ENCODE peak calls at places on chromosome 13, in four cellular contexts. E is lower leg skin, F is mucosa of descending colon, V is fibroblast of mammary gland. I is an unnamed sample.

GRCh38 chr13:109778102-109778542 is 8.3 kb downstream of the IRS2 start:
- DNase-seq in E (no peak), F (no peak), V (peak; percentile 63), I (no peak)

GRCh38 chr13:112983042-112983305 is 14.0 kb downstream of the MCF2L start:
- DNase-seq in E (no peak), F (no peak), V (no peak), I (no peak)

GRCh38 chr13:66513728-66514127 is 716.4 kb downstream of the PCDH9 start:
- DNase-seq in E (no peak), F (no peak), V (no peak), I (no peak)

GRCh38 chr13:80359459-80360297 is 18.8 kb upstream of the SPRY2 start:
- DNase-seq in E (no peak), F (no peak), V (peak; percentile 30), I (no peak)

GRCh38 chr13:94431987-94432386 is 47.5 kb downstream of the DCT start:
- DNase-seq in E (no peak), F (no peak), V (no peak), I (no peak)

GRCh38 chr13:28753208-28753892 is 34.6 kb upstream of the SLC46A3 start:
- DNase-seq in E (no peak), F (no peak), V (peak; percentile 91), I (no peak)

GRCh38 chr13:83048419-83048818 is 833.9 kb downstream of the SLITRK1 start:
- DNase-seq in E (no peak), F (no peak), V (peak; percentile 25), I (no peak)

GRCh38 chr13:74136089-74136658 is 2.0 kb upstream of the KLF12 start:
- DNase-seq in E (no peak), F (peak; percentile 63), V (peak; percentile 53), I (no peak)

GRCh38 chr13:97883356-97883755 is 70.1 kb upstream of the IPO5 start:
- DNase-seq in E (no peak), F (no peak), V (no peak), I (no peak)

GRCh38 chr13:106919638-106920037 is 351.7 kb upstream of the ARGLU1 start:
- DNase-seq in E (no peak), F (no peak), V (no peak), I (no peak)
- H3K4me3 ChIP-seq in E (no peak overlapping the region), F (no peak overlapping the region), V (no peak overlapping the region), I (peak overlapping the region; percentile 5)

GRCh38 chr13:35858665-35859064 is 272.5 kb downstream of the DCLK1 start:
- DNase-seq in E (no peak), F (no peak), V (peak; percentile 66), I (no peak)
- H3K4me3 ChIP-seq in E (no peak overlapping the region), F (no peak overlapping the region), V (no peak overlapping the region), I (no peak overlapping the region)

GRCh38 chr13:77477299-77477848 is 58.1 kb upstream of the SCEL start:
- DNase-seq in E (no peak), F (no peak), V (peak; percentile 15), I (no peak)
- H3K4me3 ChIP-seq in E (no peak overlapping the region), F (no peak overlapping the region), V (no peak overlapping the region), I (no peak overlapping the region)

DNA sequence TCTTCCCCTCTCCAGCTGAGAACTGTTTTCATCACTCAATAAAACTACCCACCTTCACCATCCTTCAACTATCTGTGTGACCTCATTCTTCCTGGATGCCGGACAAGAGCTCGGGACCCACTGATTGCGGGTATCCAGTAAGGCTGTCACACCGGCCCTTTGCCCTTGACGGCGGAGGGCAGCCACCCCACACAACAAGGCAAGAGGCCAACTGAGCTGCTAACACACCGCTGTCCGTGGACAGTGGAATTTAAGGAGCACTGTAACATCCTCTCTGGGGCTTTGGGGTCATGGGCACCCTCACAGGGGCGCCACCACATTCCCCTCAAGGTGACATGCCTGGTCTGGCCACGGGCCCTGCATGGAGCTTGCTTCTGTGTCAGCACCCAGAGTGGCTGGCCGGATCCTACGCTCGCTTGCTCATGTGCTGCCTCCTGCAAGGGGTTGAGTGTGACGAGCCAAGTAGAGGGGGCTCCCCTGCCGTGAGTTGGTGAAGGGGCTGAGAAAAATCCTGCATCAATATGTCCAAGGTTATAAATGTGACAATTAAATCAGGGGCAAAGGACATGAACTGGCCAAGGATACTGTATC is 31.4 kb downstream of the LHFPL6 start:
- DNase-seq in E (no peak), F (no peak), V (no peak), I (no peak)
- H3K4me3 ChIP-seq in E (no peak overlapping the region), F (no peak overlapping the region), V (no peak overlapping the region), I (no peak overlapping the region)

GRCh38 chr13:46355088-46355468 is 32.0 kb downstream of the RUBCNL start:
- DNase-seq in E (no peak), F (no peak), V (no peak), I (no peak)

GRCh38 chr13:46355906-46356305 is 31.1 kb downstream of the RUBCNL start:
- DNase-seq in E (no peak), F (no peak), V (no peak), I (no peak)

GRCh38 chr13:46352810-46353209 is 34.2 kb downstream of the RUBCNL start:
- DNase-seq in E (no peak), F (no peak), V (no peak), I (no peak)

GRCh38 chr13:46350003-46350402 is 37.0 kb downstream of the RUBCNL start:
- DNase-seq in E (no peak), F (no peak), V (no peak), I (no peak)

GRCh38 chr13:46354143-46355087 is 32.6 kb downstream of the RUBCNL start:
- DNase-seq in E (no peak), F (no peak), V (peak; percentile 97), I (no peak)
- H3K4me3 ChIP-seq in E (no peak overlapping the region), F (no peak overlapping the region), V (peak overlapping the region; percentile 19), I (no peak overlapping the region)

DNA sequence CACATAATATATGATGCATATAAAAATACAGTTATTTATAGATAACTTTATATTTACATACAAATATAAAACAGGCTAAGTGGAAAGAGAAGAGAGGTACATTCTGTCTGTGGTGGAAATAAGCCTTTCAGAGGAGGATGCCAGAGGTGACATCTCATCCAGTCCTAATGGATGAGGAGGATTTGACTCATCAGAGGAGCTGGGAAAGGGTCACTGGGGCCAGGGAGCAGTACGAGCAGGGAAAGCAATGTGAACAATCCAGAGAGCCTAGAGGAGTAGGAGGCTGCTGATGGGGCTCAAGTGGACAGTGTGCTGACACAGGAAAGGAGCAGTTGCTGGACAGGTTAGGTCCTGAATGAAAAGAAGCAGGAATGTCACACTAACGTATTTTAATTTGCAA is 18.6 kb downstream of the NALCN start:
- DNase-seq in E (no peak), F (no peak), V (peak; percentile 91), I (no peak)
- H3K4me3 ChIP-seq in E (no peak overlapping the region), F (no peak overlapping the region), V (no peak overlapping the region), I (no peak overlapping the region)

DNA sequence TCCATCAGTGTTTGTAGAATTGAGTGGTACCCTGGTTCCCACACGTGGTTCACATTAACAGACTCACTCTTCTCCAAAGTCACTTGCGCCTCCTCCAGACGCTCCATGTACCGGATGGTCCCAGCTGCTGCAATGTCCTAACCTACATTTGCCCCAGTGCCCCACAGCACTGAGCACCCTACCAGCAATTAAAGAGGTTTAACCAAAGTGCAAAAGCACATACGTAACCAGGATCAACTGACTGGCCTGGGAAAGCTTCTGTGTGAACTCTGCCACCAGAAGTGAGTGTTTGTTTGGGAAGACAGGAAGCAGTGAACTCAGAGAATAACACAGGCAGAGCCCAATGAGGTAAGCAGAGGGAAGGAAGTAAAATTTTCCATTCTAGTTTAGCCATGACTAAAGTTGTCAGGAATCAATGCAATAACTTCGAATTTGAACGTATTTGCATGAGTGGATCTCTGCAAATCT is 7.3 kb upstream of the MEDAG start:
- DNase-seq in E (peak; percentile 89), F (no peak), V (peak; percentile 99), I (no peak)
- H3K4me3 ChIP-seq in E (no peak overlapping the region), F (no peak overlapping the region), V (no peak overlapping the region), I (no peak overlapping the region)

GRCh38 chr13:34747507-34747906 is 194.6 kb upstream of the NBEA start:
- DNase-seq in E (no peak), F (no peak), V (no peak), I (no peak)

GRCh38 chr13:34750078-34750703 is 191.9 kb upstream of the NBEA start:
- DNase-seq in E (no peak), F (no peak), V (no peak), I (no peak)

GRCh38 chr13:34748078-34748477 is 194.0 kb upstream of the NBEA start:
- DNase-seq in E (no peak), F (no peak), V (peak; percentile 26), I (no peak)

GRCh38 chr13:34749046-34749445 is 193.0 kb upstream of the NBEA start:
- DNase-seq in E (no peak), F (no peak), V (no peak), I (no peak)

DNA sequence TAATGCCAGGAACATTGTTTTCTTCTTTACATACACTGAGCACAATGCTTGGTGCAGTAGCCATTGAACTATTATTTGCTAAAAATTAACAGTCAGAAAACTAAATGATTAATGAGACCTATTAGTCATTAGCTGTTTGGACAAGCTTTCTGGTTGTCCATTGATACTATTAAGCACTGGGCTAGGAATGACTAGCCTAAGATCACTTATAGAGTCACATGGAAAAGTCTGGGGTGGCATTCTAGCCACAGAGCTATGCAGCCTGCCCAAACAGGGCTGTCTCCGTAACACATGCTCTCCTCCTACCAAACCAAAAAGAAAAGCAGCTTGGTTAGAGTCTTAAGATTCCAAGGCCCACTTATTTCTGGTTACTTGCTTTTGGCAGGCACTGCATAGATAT is 193.5 kb upstream of the NBEA start:
- DNase-seq in E (no peak), F (no peak), V (no peak), I (no peak)
- H3K4me3 ChIP-seq in E (no peak overlapping the region), F (no peak overlapping the region), V (no peak overlapping the region), I (no peak overlapping the region)

GRCh38 chr13:37617162-37617561 is 18.6 kb upstream of the POSTN start:
- DNase-seq in E (no peak), F (no peak), V (peak; percentile 55), I (no peak)
- H3K4me3 ChIP-seq in E (no peak overlapping the region), F (no peak overlapping the region), V (no peak overlapping the region), I (no peak overlapping the region)